ENCODE peak calls at places on chromosomes 2 and 18, in four cellular contexts. W, Q, Z and D are unnamed samples. For H3K4me1, the result is how much of the 10 kb centered on the place peaks cover.

GRCh38 chr2:241189093-241189855 is 797 bp downstream of the ANO7 start:
- DNase-seq in W (no peak), Q (no peak), Z (no peak), D (no peak)

GRCh38 chr2:218717262-218717661 is 6.6 kb downstream of the TTLL4 start:
- DNase-seq in W (no peak), Q (no peak), Z (no peak), D (no peak)

GRCh38 chr2:144479659-144480058 is 40.3 kb downstream of the ZEB2 start:
- DNase-seq in W (no peak), Q (no peak), Z (no peak), D (no peak)

GRCh38 chr2:43340945-43341356 is 114.5 kb upstream of the ZFP36L2 start:
- DNase-seq in W (no peak), Q (no peak), Z (no peak), D (no peak)

GRCh38 chr2:151367571-151367970 is 10.2 kb downstream of the TNFAIP6 start:
- DNase-seq in W (no peak), Q (no peak), Z (no peak), D (no peak)

GRCh38 chr18:72863754-72864153 is 4.0 kb downstream of the NETO1 start:
- DNase-seq in W (no peak), Q (no peak), Z (no peak), D (no peak)

GRCh38 chr2:218858138-218858445 is 1.5 kb upstream of the WNT6 start:
- DNase-seq in W (peak), Q (no peak), Z (peak), D (no peak)

GRCh38 chr18:50563376-50563775 is 3.5 kb downstream of the MAPK4 start:
- DNase-seq in W (no peak), Q (peak), Z (no peak), D (no peak)

GRCh38 chr2:134443814-134444480 is 190.1 kb downstream of the MGAT5 start:
- DNase-seq in W (no peak), Q (no peak), Z (no peak), D (no peak)

GRCh38 chr2:218859556-218859993 is at the start of gene WNT6:
- DNase-seq in W (peak), Q (no peak), Z (peak), D (peak)

GRCh38 chr2:199804831-199805230 is 46.2 kb downstream of the FTCDNL1 start:
- DNase-seq in W (no peak), Q (peak), Z (no peak), D (no peak)

DNA sequence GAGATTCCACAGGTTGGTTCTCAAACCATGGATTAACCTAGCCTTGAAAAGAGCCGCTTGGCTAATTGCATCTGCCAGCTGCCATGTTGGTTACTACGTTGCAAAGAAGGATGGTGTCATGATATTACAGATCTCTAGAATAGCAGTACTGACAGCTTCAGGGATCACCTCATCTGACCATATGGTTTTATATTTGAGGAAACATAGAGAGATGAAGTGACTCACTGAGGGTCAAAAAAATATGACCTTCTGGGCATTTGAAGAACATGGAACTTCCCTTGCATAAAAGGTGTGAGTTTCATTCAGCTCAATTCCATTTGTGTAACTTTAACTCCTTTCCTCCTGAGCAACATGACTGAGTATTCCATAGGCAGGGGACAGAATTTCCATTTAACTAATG is 242.3 kb downstream of the SETBP1 start:
- DNase-seq in W (no peak), Q (no peak), Z (no peak), D (no peak)
- H3K4me1 ChIP-seq in W (under half), Q (under half), Z (under half), D (under half)

DNA sequence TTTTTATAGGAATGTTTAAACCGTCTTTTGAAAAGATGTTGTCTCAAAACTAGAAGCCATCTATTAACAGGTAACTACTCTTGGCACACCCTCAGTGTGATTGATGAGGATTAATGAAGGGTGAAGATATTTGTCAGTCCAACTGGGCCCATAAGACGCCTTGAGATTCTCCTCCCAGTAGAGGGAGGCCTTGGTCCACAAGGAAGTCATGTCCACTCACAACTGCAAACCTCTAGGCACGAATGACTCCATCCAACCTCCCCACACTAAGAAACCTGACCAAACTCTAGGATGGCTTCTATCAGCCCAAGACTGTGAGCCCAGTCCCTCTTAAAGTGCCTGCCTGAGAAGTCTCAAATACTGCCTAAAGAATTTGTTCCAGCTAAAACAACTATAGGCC is 19.2 kb upstream of the GRP start:
- DNase-seq in W (no peak), Q (no peak), Z (no peak), D (no peak)
- TF ChIP-seq CTCF in W (no peak), Q (no peak), Z (no peak), D (no peak)

DNA sequence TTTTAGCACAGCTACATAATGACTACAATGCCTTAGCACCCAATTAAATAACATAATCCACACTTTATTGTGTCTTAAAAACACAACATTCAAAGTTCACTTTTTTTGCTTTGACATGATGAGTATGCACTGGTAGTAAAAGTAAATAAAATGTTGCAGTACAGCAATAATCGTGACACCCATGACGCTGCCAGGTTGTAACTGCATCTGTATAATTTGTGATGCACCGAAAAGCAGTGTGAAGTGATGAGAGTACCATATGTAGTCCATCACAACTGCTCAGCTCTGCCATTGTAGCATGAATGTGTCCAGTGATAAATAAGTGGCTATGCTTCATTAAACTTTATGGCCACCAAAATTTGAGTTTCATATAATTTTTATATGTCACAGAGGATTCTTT is 15.7 kb downstream of the PPP1CB start:
- DNase-seq in W (no peak), Q (no peak), Z (no peak), D (no peak)
- H3K4me1 ChIP-seq in W (half or more), Q (under half), Z (under half), D (half or more)

GRCh38 chr2:127104881-127105655 is 1.9 kb downstream of the BIN1 start:
- DNase-seq in W (peak), Q (no peak), Z (no peak), D (peak)

GRCh38 chr2:127106998-127107621 is at the start of gene BIN1:
- DNase-seq in W (peak), Q (peak), Z (peak), D (peak)

GRCh38 chr2:127106457-127106997 is 427 bp downstream of the BIN1 start:
- DNase-seq in W (peak), Q (no peak), Z (no peak), D (peak)

GRCh38 chr2:127104166-127104660 is 2.7 kb downstream of the BIN1 start:
- DNase-seq in W (peak), Q (no peak), Z (no peak), D (peak)

GRCh38 chr2:127105656-127106456 is 1.1 kb downstream of the BIN1 start:
- DNase-seq in W (peak), Q (peak), Z (no peak), D (peak)
- TF ChIP-seq CTCF in W (no peak), Q (no peak), Z (no peak), D (no peak)

DNA sequence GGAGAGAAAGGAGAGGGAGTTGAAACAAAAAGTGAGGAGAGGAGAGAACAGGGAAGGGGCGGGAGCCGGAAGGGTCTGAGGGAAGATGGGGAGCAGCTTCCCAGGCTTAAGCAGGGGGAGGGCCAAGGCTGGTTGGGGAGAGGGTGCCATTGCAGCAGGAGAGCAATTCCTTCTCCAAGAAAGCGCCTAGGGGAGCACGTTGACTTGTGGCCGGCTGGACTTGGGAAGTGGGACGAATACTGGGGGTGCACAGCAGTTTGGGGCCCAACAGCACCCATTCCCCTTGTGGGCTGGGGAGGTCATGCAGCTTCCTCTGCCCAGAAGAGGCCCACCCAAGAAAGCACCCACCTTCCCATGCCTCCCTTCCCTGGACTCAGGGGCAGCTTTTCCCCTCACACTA is 9.6 kb downstream of the SIX3 start:
- DNase-seq in W (no peak), Q (no peak), Z (no peak), D (no peak)
- H3K4me1 ChIP-seq in W (under half), Q (under half), Z (under half), D (under half)